ENCODE peak calls at places on chromosomes 3 and 15, in five cellular contexts. E is adipocyte, C is Caco-2, S is psoas muscle, T is neural progenitor cell. Z is an unnamed sample.

GRCh38 chr15:29571728-29572454 is 250.4 kb downstream of the TJP1 start:
- DNase-seq in E (peak; percentile 3), C (no peak), S (no peak), T (peak; percentile 61), Z (no peak)

GRCh38 chr3:15217011-15217671 is 11.1 kb downstream of the CAPN7 start:
- DNase-seq in E (no peak), C (no peak), S (no peak), T (no peak), Z (no peak)

GRCh38 chr3:177177670-177178295 is 19.5 kb downstream of the TBL1XR1 start:
- DNase-seq in E (no peak), C (no peak), S (no peak), T (no peak), Z (no peak)

GRCh38 chr3:112365636-112366035 is 32.7 kb downstream of the CD200 start:
- DNase-seq in E (no peak), C (no peak), S (no peak), T (no peak), Z (no peak)

GRCh38 chr3:1087066-1087555 is 5.7 kb upstream of the CNTN6 start:
- DNase-seq in E (peak; percentile 29), C (no peak), S (peak; percentile 61), T (peak; percentile 36), Z (no peak)

GRCh38 chr3:155135003-155135402 is 54.9 kb downstream of the MME start:
- DNase-seq in E (no peak), C (no peak), S (no peak), T (no peak), Z (no peak)

GRCh38 chr15:96771035-96771434 is 440.5 kb downstream of the NR2F2 start:
- DNase-seq in E (no peak), C (no peak), S (no peak), T (no peak), Z (no peak)

GRCh38 chr3:171904829-171905228 is 61.7 kb downstream of the TMEM212 start:
- DNase-seq in E (no peak), C (no peak), S (no peak), T (no peak), Z (no peak)

GRCh38 chr15:66774001-66774814 is 72.2 kb downstream of the SMAD6 start:
- DNase-seq in E (peak; percentile 92), C (peak; percentile 90), S (peak; percentile 91), T (peak; percentile 95), Z (peak; percentile 92)

GRCh38 chr15:38496151-38496550 is 42.2 kb downstream of the FAM98B start:
- DNase-seq in E (no peak), C (no peak), S (no peak), T (no peak), Z (no peak)

GRCh38 chr3:197349368-197349767 is 51.0 kb upstream of the DLG1 start:
- DNase-seq in E (no peak), C (no peak), S (no peak), T (peak; percentile 61), Z (no peak)

GRCh38 chr3:138125548-138126221 is 6.5 kb downstream of the A4GNT start:
- DNase-seq in E (peak; percentile 68), C (no peak), S (no peak), T (no peak), Z (no peak)

GRCh38 chr3:180548050-180548449 is 53.9 kb upstream of the TTC14 start:
- DNase-seq in E (no peak), C (no peak), S (no peak), T (no peak), Z (no peak)

GRCh38 chr3:144175644-144176425 is 204.2 kb downstream of the DIPK2A start:
- DNase-seq in E (no peak), C (no peak), S (no peak), T (no peak), Z (no peak)

GRCh38 chr3:16599694-16600093 is 5.5 kb downstream of the DAZL start:
- DNase-seq in E (no peak), C (no peak), S (no peak), T (no peak), Z (no peak)
- H3K4me1 ChIP-seq in E (no peaks in the 10 kb centered on the region), C (no peaks in the 10 kb centered on the region), S (peaks cover 4% of the 10 kb centered on the region), T (no peaks in the 10 kb centered on the region), Z (no peaks in the 10 kb centered on the region)

GRCh38 chr3:53844262-53845102 is 1.7 kb downstream of the CHDH start:
- DNase-seq in E (no peak), C (no peak), S (no peak), T (peak; percentile 12), Z (no peak)

GRCh38 chr3:53845881-53846133 is 412 bp downstream of the CHDH start:
- DNase-seq in E (no peak), C (no peak), S (no peak), T (no peak), Z (no peak)

GRCh38 chr3:53846851-53847155 is 435 bp downstream of the IL17RB start:
- DNase-seq in E (no peak), C (no peak), S (no peak), T (no peak), Z (no peak)

GRCh38 chr3:53845103-53845880 is 927 bp downstream of the CHDH start:
- DNase-seq in E (peak; percentile 82), C (peak; percentile 63), S (peak; percentile 77), T (peak; percentile 80), Z (peak; percentile 71)

DNA sequence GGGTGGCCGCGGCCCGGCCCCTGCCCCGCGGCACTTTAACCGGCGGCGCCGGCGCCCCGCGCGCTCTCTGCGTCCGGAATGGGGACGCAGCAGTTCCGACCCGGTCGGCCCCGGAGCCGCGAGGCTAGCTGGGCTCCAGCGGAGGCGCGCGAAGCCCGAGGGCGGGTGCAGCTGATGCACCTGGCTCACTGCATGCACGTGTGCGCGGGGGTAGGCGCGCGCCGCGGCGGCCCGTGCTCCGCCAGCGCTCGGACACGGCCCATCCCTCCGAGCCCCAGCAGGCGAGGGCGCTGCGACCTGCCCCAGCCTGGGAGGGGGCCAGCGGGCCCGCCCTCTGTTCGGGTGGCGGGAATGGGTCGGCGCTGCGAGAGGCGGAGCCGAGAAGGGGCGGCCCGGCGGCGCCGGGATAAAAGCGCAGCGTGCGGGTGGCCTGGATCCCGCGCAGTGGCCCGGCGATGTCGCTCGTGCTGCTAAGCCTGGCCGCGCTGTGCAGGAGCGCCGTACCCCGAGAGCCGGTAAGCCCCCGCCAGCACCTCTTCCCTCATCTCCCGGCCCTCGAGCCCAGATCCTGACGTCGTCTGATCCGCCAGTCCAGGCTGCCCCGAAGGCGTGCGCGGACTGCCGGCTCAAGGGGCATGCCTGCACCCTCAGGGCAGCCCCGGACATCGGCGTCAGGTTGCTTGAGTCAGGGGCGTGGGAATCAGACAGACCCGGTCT is at the start of the genes CHDH and IL17RB:
- DNase-seq in E (peak; percentile 56), C (peak; percentile 86), S (peak; percentile 80), T (peak; percentile 84), Z (peak; percentile 90)
- H3K4me1 ChIP-seq in E (peaks cover 5% of the 10 kb centered on the region), C (peaks cover 32% of the 10 kb centered on the region), S (peaks cover 4% of the 10 kb centered on the region), T (peaks cover 11% of the 10 kb centered on the region), Z (peaks cover 32% of the 10 kb centered on the region)

DNA sequence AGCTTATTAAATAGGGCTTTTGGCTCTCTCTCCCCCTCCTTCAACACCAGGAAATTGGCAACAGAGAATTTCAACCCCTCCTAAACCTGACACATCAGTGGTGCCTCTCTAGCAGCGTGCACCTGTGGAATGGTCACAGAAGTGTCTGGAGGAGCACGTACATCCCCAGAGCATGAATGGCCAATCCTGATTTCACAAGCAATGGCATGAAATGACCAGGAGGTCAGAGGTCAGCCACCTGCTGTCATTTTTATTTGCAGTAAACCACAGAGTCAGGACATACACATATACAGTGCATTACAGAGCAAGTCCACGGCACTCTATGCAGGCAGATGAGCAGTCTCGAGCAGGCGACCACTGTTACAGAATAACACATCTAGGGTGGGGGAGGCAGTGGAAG is 25.1 kb upstream of the ETV5 start:
- DNase-seq in E (no peak), C (no peak), S (no peak), T (no peak), Z (no peak)
- H3K4me1 ChIP-seq in E (no peaks in the 10 kb centered on the region), C (no peaks in the 10 kb centered on the region), S (no peaks in the 10 kb centered on the region), T (no peaks in the 10 kb centered on the region), Z (peaks cover 11% of the 10 kb centered on the region)

DNA sequence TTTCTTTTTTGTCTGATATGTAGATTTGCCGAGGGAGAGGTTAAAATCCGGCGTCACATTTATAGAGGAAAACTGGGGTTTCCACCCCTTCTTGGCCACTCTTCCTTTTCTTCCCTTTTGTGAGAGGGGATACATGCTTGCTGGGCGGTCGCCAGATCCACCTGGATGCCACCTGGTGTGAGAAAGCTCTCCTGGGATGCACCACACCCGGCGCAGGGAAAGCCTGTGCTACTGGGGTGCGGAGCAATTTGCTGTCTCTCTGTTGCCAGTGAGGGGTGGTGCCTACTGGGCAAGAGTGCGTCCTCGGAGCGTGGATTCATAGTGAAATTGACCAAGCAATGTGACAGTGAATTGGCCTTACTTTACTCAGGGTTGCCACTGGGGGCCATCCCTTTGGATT is 2.5 kb upstream of the RGMA start:
- DNase-seq in E (no peak), C (no peak), S (no peak), T (no peak), Z (no peak)
- H3K4me1 ChIP-seq in E (peaks cover 8% of the 10 kb centered on the region), C (no peaks in the 10 kb centered on the region), S (peaks cover 6% of the 10 kb centered on the region), T (peaks cover 28% of the 10 kb centered on the region), Z (peaks cover 5% of the 10 kb centered on the region)

DNA sequence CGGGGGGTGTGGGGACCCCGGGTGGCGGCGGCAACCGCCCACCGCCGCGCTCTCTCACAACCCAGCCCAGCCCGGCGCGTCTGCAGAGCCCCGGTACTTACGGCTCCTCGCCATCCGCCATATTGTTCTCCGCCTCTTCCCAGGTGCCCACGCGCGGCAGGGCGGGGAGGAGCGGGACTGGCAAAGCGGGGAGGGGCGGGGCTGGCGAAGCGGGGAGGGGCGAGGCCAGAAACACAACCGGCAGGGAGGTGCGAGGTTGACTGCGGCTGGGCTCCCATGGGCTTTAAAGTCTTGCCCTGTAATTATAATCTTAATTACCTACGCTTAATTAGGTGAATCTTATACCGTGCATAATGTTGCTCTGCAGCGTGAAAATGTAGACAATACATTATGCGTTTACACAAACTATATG is at the start of gene UBA3:
- DNase-seq in E (peak; percentile 96), C (peak; percentile 90), S (peak; percentile 94), T (peak; percentile 95), Z (peak; percentile 89)
- H3K4me1 ChIP-seq in E (peaks cover 57% of the 10 kb centered on the region), C (peaks cover 5% of the 10 kb centered on the region), S (peaks cover 53% of the 10 kb centered on the region), T (peaks cover 10% of the 10 kb centered on the region), Z (peaks cover 16% of the 10 kb centered on the region)

DNA sequence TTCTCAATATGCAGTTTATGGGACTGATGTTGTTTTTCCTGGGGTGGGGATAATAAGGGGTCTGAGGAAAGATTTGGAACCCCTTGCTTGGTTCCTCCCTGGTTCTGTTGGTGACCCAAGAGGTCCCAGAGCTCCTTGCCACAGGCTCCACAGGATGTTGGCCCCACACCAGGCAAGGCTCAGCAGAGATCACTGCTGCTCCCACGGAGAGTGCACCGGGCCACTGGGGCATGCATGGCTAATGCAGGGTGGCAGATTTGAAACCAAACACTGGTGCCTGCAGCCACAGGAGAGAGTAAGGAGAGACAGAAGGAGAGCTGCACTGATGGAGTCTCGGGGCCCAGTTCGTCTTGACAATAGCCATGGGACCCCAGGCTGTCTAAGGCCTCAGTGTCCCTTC is 2.5 kb downstream of the FAM107A start:
- DNase-seq in E (no peak), C (no peak), S (no peak), T (no peak), Z (no peak)
- H3K4me1 ChIP-seq in E (peaks cover 10% of the 10 kb centered on the region), C (no peaks in the 10 kb centered on the region), S (no peaks in the 10 kb centered on the region), T (peaks cover 31% of the 10 kb centered on the region), Z (peaks cover 3% of the 10 kb centered on the region)

GRCh38 chr15:31307270-31308184 is 19.1 kb upstream of the KLF13 start:
- DNase-seq in E (no peak), C (no peak), S (no peak), T (no peak), Z (no peak)

GRCh38 chr15:31308185-31308639 is 18.4 kb upstream of the KLF13 start:
- DNase-seq in E (no peak), C (no peak), S (no peak), T (no peak), Z (peak; percentile 48)

GRCh38 chr15:31311735-31312134 is 14.9 kb upstream of the KLF13 start:
- DNase-seq in E (no peak), C (peak; percentile 21), S (no peak), T (no peak), Z (no peak)

GRCh38 chr15:31312220-31312619 is 14.4 kb upstream of the KLF13 start:
- DNase-seq in E (no peak), C (peak; percentile 20), S (no peak), T (no peak), Z (peak; percentile 47)

GRCh38 chr15:31309893-31310606 is 16.6 kb upstream of the KLF13 start:
- DNase-seq in E (no peak), C (peak; percentile 15), S (no peak), T (no peak), Z (no peak)
- H3K4me1 ChIP-seq in E (no peaks in the 10 kb centered on the region), C (no peaks in the 10 kb centered on the region), S (no peaks in the 10 kb centered on the region), T (peaks cover 50% of the 10 kb centered on the region), Z (no peaks in the 10 kb centered on the region)

Z was measured in pancreas.